ENCODE peak calls at places on chromosomes 11 and 22, in five cellular contexts. M is midbrain; H is natural killer cell treated with Interleukin-12 subunit alpha and Interleukin-12 subunit beta and Interleukin-15 and Interleukin-18, amount 100 ng/mL, for 72 hours; W is AG09309; U is HAP-1. Z is an unnamed sample.

GRCh38 chr11:2927851-2928604 is 1.2 kb downstream of the PHLDA2 start:
- DNase-seq in M (no peak), H (peak), W (no peak), U (no peak), Z (no peak)

GRCh38 chr11:110490886-110491285 is 61.1 kb downstream of the FDX1 start:
- DNase-seq in M (no peak), H (no peak), W (no peak), U (no peak), Z (no peak)

GRCh38 chr11:127493330-127493729 is 492.8 kb upstream of the KIRREL3 start:
- DNase-seq in M (peak), H (no peak), W (no peak), U (no peak), Z (peak)

GRCh38 chr11:61969838-61970452 is 2.5 kb upstream of the FTH1 start:
- DNase-seq in M (no peak), H (no peak), W (peak), U (no peak), Z (no peak)

GRCh38 chr22:40031766-40032470 is 37.2 kb downstream of the FAM83F start:
- DNase-seq in M (no peak), H (no peak), W (no peak), U (no peak), Z (no peak)

GRCh38 chr22:46829140-46829891 is 66.9 kb downstream of the TBC1D22A start:
- DNase-seq in M (no peak), H (no peak), W (peak), U (peak), Z (peak)

GRCh38 chr11:94928146-94928995 is 45.0 kb downstream of the CWC15 start:
- DNase-seq in M (no peak), H (no peak), W (no peak), U (no peak), Z (no peak)

GRCh38 chr22:37496651-37497599 is 10.7 kb upstream of the MFNG start:
- DNase-seq in M (no peak), H (no peak), W (peak), U (no peak), Z (no peak)

GRCh38 chr22:19879651-19879995 is 24.9 kb upstream of the GNB1L start:
- DNase-seq in M (no peak), H (no peak), W (no peak), U (no peak), Z (no peak)

GRCh38 chr22:46415816-46416536 is 80.5 kb downstream of the TRMU start:
- DNase-seq in M (no peak), H (no peak), W (no peak), U (no peak), Z (no peak)

GRCh38 chr22:47165338-47165931 is 403.0 kb downstream of the TBC1D22A start:
- DNase-seq in M (no peak), H (peak), W (no peak), U (no peak), Z (no peak)

GRCh38 chr11:125625225-125625593 is 246 bp downstream of the CHEK1 start:
- DNase-seq in M (no peak), H (no peak), W (peak), U (no peak), Z (no peak)

GRCh38 chr22:27084130-27084529 is 426.7 kb downstream of the MIAT start:
- DNase-seq in M (no peak), H (no peak), W (no peak), U (no peak), Z (no peak)

GRCh38 chr11:31487848-31488247 is 21.6 kb downstream of the IMMP1L start:
- DNase-seq in M (peak), H (no peak), W (peak), U (peak), Z (no peak)

GRCh38 chr11:64631675-64632074 is 40.7 kb downstream of the SLC22A12 start:
- DNase-seq in M (no peak), H (no peak), W (no peak), U (no peak), Z (no peak)

GRCh38 chr11:78060533-78060932 is 3.1 kb upstream of the THRSP start:
- DNase-seq in M (no peak), H (no peak), W (no peak), U (no peak), Z (no peak)

GRCh38 chr11:34366522-34366921 is 8.7 kb upstream of the ABTB2 start:
- DNase-seq in M (no peak), H (no peak), W (no peak), U (no peak), Z (no peak)

GRCh38 chr11:84471501-84471900 is 1155.6 kb downstream of the DLG2 start:
- DNase-seq in M (no peak), H (no peak), W (no peak), U (no peak), Z (no peak)

GRCh38 chr11:71530602-71531001 is 3.5 kb downstream of the KRTAP5-7 start:
- DNase-seq in M (no peak), H (no peak), W (no peak), U (no peak), Z (no peak)

GRCh38 chr11:121514401-121514981 is 61.7 kb upstream of the SORL1-AS1 start:
- DNase-seq in M (no peak), H (no peak), W (no peak), U (peak), Z (no peak)

GRCh38 chr11:69494851-69495250 is 13.4 kb downstream of the LINC01488 start:
- DNase-seq in M (no peak), H (no peak), W (no peak), U (no peak), Z (no peak)

GRCh38 chr22:49789289-49790141 is 38.2 kb downstream of the BRD1 start:
- DNase-seq in M (no peak), H (no peak), W (no peak), U (no peak), Z (no peak)

GRCh38 chr11:116536416-116536815 is 236.4 kb downstream of the BUD13 start:
- DNase-seq in M (no peak), H (no peak), W (no peak), U (no peak), Z (no peak)

GRCh38 chr11:561148-562003 is 606 bp downstream of the RASSF7 start:
- DNase-seq in M (no peak), H (no peak), W (no peak), U (peak), Z (no peak)

GRCh38 chr22:38202437-38203089 is 769 bp downstream of the MAFF start:
- DNase-seq in M (peak), H (peak), W (peak), U (peak), Z (no peak)

GRCh38 chr11:60971520-60971919 is at the start of gene CD6:
- DNase-seq in M (no peak), H (no peak), W (no peak), U (no peak), Z (no peak)

GRCh38 chr22:17057959-17058814 is 26.6 kb upstream of the IL17RA start:
- DNase-seq in M (peak), H (no peak), W (peak), U (peak), Z (no peak)

GRCh38 chr11:86313793-86314192 is 11.8 kb downstream of the HIKESHI start:
- DNase-seq in M (no peak), H (no peak), W (no peak), U (no peak), Z (no peak)

GRCh38 chr11:44443836-44444769 is 121.4 kb upstream of the CD82 start:
- DNase-seq in M (no peak), H (no peak), W (no peak), U (no peak), Z (no peak)

GRCh38 chr22:47651216-47651987 is 889.0 kb downstream of the TBC1D22A start:
- DNase-seq in M (no peak), H (no peak), W (no peak), U (no peak), Z (no peak)

GRCh38 chr22:19351604-19352003 is 60.1 kb upstream of the CLTCL1 start:
- DNase-seq in M (no peak), H (no peak), W (no peak), U (no peak), Z (no peak)

GRCh38 chr11:47409440-47410403 is 1.3 kb downstream of the SLC39A13 start:
- DNase-seq in M (no peak), H (peak), W (no peak), U (no peak), Z (no peak)

GRCh38 chr11:111459506-111460270 is 52.5 kb downstream of the BTG4 start:
- DNase-seq in M (no peak), H (no peak), W (no peak), U (no peak), Z (no peak)

GRCh38 chr22:25840162-25840561 is 98.2 kb downstream of the MYO18B start:
- DNase-seq in M (no peak), H (no peak), W (no peak), U (no peak), Z (no peak)

GRCh38 chr22:38266120-38266519 is 6.7 kb downstream of the TMEM184B start:
- DNase-seq in M (no peak), H (no peak), W (no peak), U (no peak), Z (no peak)

GRCh38 chr22:48715511-48715910 is 1112.2 kb downstream of the BRD1 start:
- DNase-seq in M (no peak), H (no peak), W (no peak), U (no peak), Z (no peak)

GRCh38 chr22:41237707-41238569 is 2.8 kb downstream of the CHADL start:
- DNase-seq in M (peak), H (peak), W (no peak), U (peak), Z (no peak)

GRCh38 chr11:695606-696381 is at the start of gene TMEM80:
- DNase-seq in M (peak), H (peak), W (peak), U (peak), Z (peak)

GRCh38 chr11:2367266-2368160 is 9.6 kb upstream of the CD81 start:
- DNase-seq in M (no peak), H (no peak), W (no peak), U (no peak), Z (no peak)

Z was measured in SK-N-MC.